ENCODE peak calls at places on chromosome 10, in six cellular contexts. One of them, this sample, is unnamed.
A peak's percentile ranks its signal among the peaks of the same experiment; 100 is the strongest.

GRCh38 chr10:49184642-49185111 is 3.5 kb downstream of the TMEM273 start:
- DNase-seq in iPS-NIHi11: no peak
- DNase-seq in anterior cingulate cortex: no peak
- DNase-seq in NCI-H1417: no peak
- DNase-seq in mucosa of descending colon: no peak
- DNase-seq in brain microvascular endothelial cell: no peak
- DNase-seq in this sample: no peak

GRCh38 chr10:110398419-110399162 is 93.9 kb upstream of the SMNDC1 start:
- DNase-seq in mucosa of descending colon: peak; percentile 83
- DNase-seq in anterior cingulate cortex: no peak
- DNase-seq in iPS-NIHi11: peak; percentile 57
- DNase-seq in NCI-H1417: no peak
- DNase-seq in brain microvascular endothelial cell: peak; percentile 97
- DNase-seq in this sample: peak; percentile 68

GRCh38 chr10:132616995-132617780 is 79.6 kb downstream of the INPP5A start:
- DNase-seq in iPS-NIHi11: no peak
- DNase-seq in anterior cingulate cortex: no peak
- DNase-seq in mucosa of descending colon: no peak
- DNase-seq in NCI-H1417: no peak
- DNase-seq in brain microvascular endothelial cell: no peak
- DNase-seq in this sample: no peak

GRCh38 chr10:52216852-52217251 is 97.2 kb upstream of the DKK1 start:
- DNase-seq in brain microvascular endothelial cell: peak; percentile 91
- DNase-seq in mucosa of descending colon: peak; percentile 49
- DNase-seq in iPS-NIHi11: no peak
- DNase-seq in anterior cingulate cortex: no peak
- DNase-seq in NCI-H1417: peak; percentile 4
- DNase-seq in this sample: no peak

GRCh38 chr10:110358869-110359629 is 54.3 kb upstream of the SMNDC1 start:
- DNase-seq in anterior cingulate cortex: no peak
- DNase-seq in mucosa of descending colon: no peak
- DNase-seq in brain microvascular endothelial cell: no peak
- DNase-seq in NCI-H1417: no peak
- DNase-seq in iPS-NIHi11: peak; percentile 70
- DNase-seq in this sample: no peak

GRCh38 chr10:86439544-86439943 is 72.9 kb upstream of the GRID1 start:
- DNase-seq in NCI-H1417: no peak
- DNase-seq in mucosa of descending colon: peak; percentile 53
- DNase-seq in iPS-NIHi11: no peak
- DNase-seq in anterior cingulate cortex: no peak
- DNase-seq in brain microvascular endothelial cell: peak; percentile 98
- DNase-seq in this sample: no peak

GRCh38 chr10:110901954-110902819 is 16.8 kb downstream of the BBIP1 start:
- DNase-seq in iPS-NIHi11: no peak
- DNase-seq in NCI-H1417: no peak
- DNase-seq in brain microvascular endothelial cell: peak; percentile 35
- DNase-seq in anterior cingulate cortex: no peak
- DNase-seq in mucosa of descending colon: no peak
- DNase-seq in this sample: no peak

GRCh38 chr10:29239569-29240472 is 49.0 kb upstream of the LYZL1 start:
- DNase-seq in anterior cingulate cortex: no peak
- DNase-seq in NCI-H1417: no peak
- DNase-seq in brain microvascular endothelial cell: peak; percentile 31
- DNase-seq in mucosa of descending colon: no peak
- DNase-seq in iPS-NIHi11: peak; percentile 68
- DNase-seq in this sample: peak; percentile 15

GRCh38 chr10:34405611-34406462 is 409.3 kb downstream of the PARD3 start:
- DNase-seq in iPS-NIHi11: no peak
- DNase-seq in anterior cingulate cortex: no peak
- DNase-seq in brain microvascular endothelial cell: no peak
- DNase-seq in mucosa of descending colon: no peak
- DNase-seq in NCI-H1417: no peak
- DNase-seq in this sample: no peak

GRCh38 chr10:9253121-9253520 is 1198.6 kb downstream of the GATA3 start:
- DNase-seq in iPS-NIHi11: no peak
- DNase-seq in anterior cingulate cortex: no peak
- DNase-seq in mucosa of descending colon: no peak
- DNase-seq in NCI-H1417: no peak
- DNase-seq in brain microvascular endothelial cell: no peak
- DNase-seq in this sample: no peak

GRCh38 chr10:31358688-31359330 is 39.8 kb downstream of the ZEB1 start:
- DNase-seq in iPS-NIHi11: no peak
- DNase-seq in brain microvascular endothelial cell: no peak
- DNase-seq in mucosa of descending colon: no peak
- DNase-seq in anterior cingulate cortex: no peak
- DNase-seq in NCI-H1417: no peak
- DNase-seq in this sample: no peak

GRCh38 chr10:84424731-84425165 is 96.4 kb downstream of the CCSER2 start:
- DNase-seq in iPS-NIHi11: peak; percentile 43
- DNase-seq in anterior cingulate cortex: no peak
- DNase-seq in mucosa of descending colon: peak; percentile 82
- DNase-seq in brain microvascular endothelial cell: peak; percentile 95
- DNase-seq in NCI-H1417: no peak
- DNase-seq in this sample: no peak

GRCh38 chr10:124011464-124011863 is 81.9 kb downstream of the CHST15 start:
- DNase-seq in iPS-NIHi11: no peak
- DNase-seq in NCI-H1417: no peak
- DNase-seq in brain microvascular endothelial cell: no peak
- DNase-seq in mucosa of descending colon: no peak
- DNase-seq in anterior cingulate cortex: no peak
- DNase-seq in this sample: no peak

GRCh38 chr10:118809372-118809695 is 54.6 kb upstream of the CACUL1 start:
- DNase-seq in NCI-H1417: peak; percentile 47
- DNase-seq in brain microvascular endothelial cell: no peak
- DNase-seq in mucosa of descending colon: no peak
- DNase-seq in iPS-NIHi11: no peak
- DNase-seq in anterior cingulate cortex: no peak
- DNase-seq in this sample: no peak

GRCh38 chr10:60901561-60902235 is 42.3 kb downstream of the RHOBTB1 start:
- DNase-seq in NCI-H1417: peak; percentile 19
- DNase-seq in anterior cingulate cortex: no peak
- DNase-seq in mucosa of descending colon: no peak
- DNase-seq in iPS-NIHi11: no peak
- DNase-seq in brain microvascular endothelial cell: no peak
- DNase-seq in this sample: no peak

GRCh38 chr10:105291571-105291970 is 650.5 kb downstream of the SORCS3 start:
- DNase-seq in NCI-H1417: peak; percentile 52
- DNase-seq in iPS-NIHi11: no peak
- DNase-seq in brain microvascular endothelial cell: no peak
- DNase-seq in anterior cingulate cortex: no peak
- DNase-seq in mucosa of descending colon: no peak
- DNase-seq in this sample: peak; percentile 55

GRCh38 chr10:23275355-23275754 is 69.2 kb downstream of the C10orf67 start:
- DNase-seq in iPS-NIHi11: no peak
- DNase-seq in mucosa of descending colon: no peak
- DNase-seq in NCI-H1417: no peak
- DNase-seq in brain microvascular endothelial cell: no peak
- DNase-seq in anterior cingulate cortex: no peak
- DNase-seq in this sample: no peak

GRCh38 chr10:11687357-11687771 is 54.8 kb upstream of the ECHDC3 start:
- DNase-seq in anterior cingulate cortex: no peak
- DNase-seq in brain microvascular endothelial cell: no peak
- DNase-seq in iPS-NIHi11: peak; percentile 59
- DNase-seq in NCI-H1417: no peak
- DNase-seq in mucosa of descending colon: no peak
- DNase-seq in this sample: no peak

GRCh38 chr10:78596556-78596955 is 472.2 kb upstream of the ZMIZ1 start:
- DNase-seq in iPS-NIHi11: no peak
- DNase-seq in NCI-H1417: no peak
- DNase-seq in mucosa of descending colon: no peak
- DNase-seq in anterior cingulate cortex: no peak
- DNase-seq in brain microvascular endothelial cell: no peak
- DNase-seq in this sample: no peak

GRCh38 chr10:43233601-43234430 is 33.0 kb downstream of the RASGEF1A start:
- DNase-seq in mucosa of descending colon: no peak
- DNase-seq in brain microvascular endothelial cell: no peak
- DNase-seq in anterior cingulate cortex: no peak
- DNase-seq in iPS-NIHi11: no peak
- DNase-seq in NCI-H1417: no peak
- DNase-seq in this sample: peak; percentile 2

GRCh38 chr10:60006046-60006445 is 99.7 kb upstream of the CCDC6 start:
- DNase-seq in mucosa of descending colon: no peak
- DNase-seq in NCI-H1417: no peak
- DNase-seq in iPS-NIHi11: no peak
- DNase-seq in anterior cingulate cortex: no peak
- DNase-seq in brain microvascular endothelial cell: no peak
- DNase-seq in this sample: no peak

GRCh38 chr10:506451-507354 is 182.8 kb downstream of the DIP2C start:
- DNase-seq in anterior cingulate cortex: no peak
- DNase-seq in NCI-H1417: no peak
- DNase-seq in mucosa of descending colon: no peak
- DNase-seq in iPS-NIHi11: no peak
- DNase-seq in brain microvascular endothelial cell: no peak
- DNase-seq in this sample: no peak

GRCh38 chr10:7119325-7120015 is 291.4 kb downstream of the SFMBT2 start:
- DNase-seq in NCI-H1417: no peak
- DNase-seq in iPS-NIHi11: no peak
- DNase-seq in brain microvascular endothelial cell: no peak
- DNase-seq in anterior cingulate cortex: no peak
- DNase-seq in mucosa of descending colon: no peak
- DNase-seq in this sample: no peak

GRCh38 chr10:83078160-83078559 is 1061.1 kb upstream of the GHITM start:
- DNase-seq in iPS-NIHi11: peak; percentile 10
- DNase-seq in brain microvascular endothelial cell: no peak
- DNase-seq in mucosa of descending colon: no peak
- DNase-seq in anterior cingulate cortex: no peak
- DNase-seq in NCI-H1417: no peak
- DNase-seq in this sample: no peak

GRCh38 chr10:106997721-106998120 is 166.8 kb downstream of the SORCS1 start:
- DNase-seq in NCI-H1417: no peak
- DNase-seq in anterior cingulate cortex: no peak
- DNase-seq in brain microvascular endothelial cell: no peak
- DNase-seq in iPS-NIHi11: no peak
- DNase-seq in mucosa of descending colon: peak; percentile 14
- DNase-seq in this sample: no peak

GRCh38 chr10:29067161-29067560 is 221.7 kb upstream of the LYZL1 start:
- DNase-seq in NCI-H1417: no peak
- DNase-seq in brain microvascular endothelial cell: peak; percentile 16
- DNase-seq in iPS-NIHi11: no peak
- DNase-seq in anterior cingulate cortex: no peak
- DNase-seq in mucosa of descending colon: no peak
- DNase-seq in this sample: no peak

GRCh38 chr10:129915526-129916378 is 48.3 kb downstream of the EBF3 start:
- DNase-seq in iPS-NIHi11: no peak
- DNase-seq in anterior cingulate cortex: no peak
- DNase-seq in brain microvascular endothelial cell: no peak
- DNase-seq in mucosa of descending colon: no peak
- DNase-seq in NCI-H1417: no peak
- DNase-seq in this sample: no peak

GRCh38 chr10:66604195-66604594 is 321.6 kb upstream of the LRRTM3 start:
- DNase-seq in anterior cingulate cortex: no peak
- DNase-seq in mucosa of descending colon: no peak
- DNase-seq in NCI-H1417: no peak
- DNase-seq in brain microvascular endothelial cell: no peak
- DNase-seq in iPS-NIHi11: peak; percentile 14
- DNase-seq in this sample: no peak

GRCh38 chr10:103979530-103979929 is 12.6 kb downstream of the SLK start:
- DNase-seq in anterior cingulate cortex: no peak
- DNase-seq in NCI-H1417: no peak
- DNase-seq in brain microvascular endothelial cell: no peak
- DNase-seq in iPS-NIHi11: no peak
- DNase-seq in mucosa of descending colon: no peak
- DNase-seq in this sample: no peak

GRCh38 chr10:24643679-24644209 is 79.9 kb downstream of the ARHGAP21 start:
- DNase-seq in mucosa of descending colon: peak; percentile 32
- DNase-seq in NCI-H1417: no peak
- DNase-seq in iPS-NIHi11: no peak
- DNase-seq in brain microvascular endothelial cell: no peak
- DNase-seq in anterior cingulate cortex: no peak
- DNase-seq in this sample: no peak

GRCh38 chr10:131178956-131179355 is 132.6 kb downstream of the TCERG1L start:
- DNase-seq in brain microvascular endothelial cell: no peak
- DNase-seq in iPS-NIHi11: no peak
- DNase-seq in NCI-H1417: peak; percentile 36
- DNase-seq in mucosa of descending colon: no peak
- DNase-seq in anterior cingulate cortex: no peak
- DNase-seq in this sample: no peak

GRCh38 chr10:74730246-74730645 is 96.2 kb upstream of the KAT6B start:
- DNase-seq in iPS-NIHi11: peak; percentile 60
- DNase-seq in mucosa of descending colon: no peak
- DNase-seq in anterior cingulate cortex: no peak
- DNase-seq in brain microvascular endothelial cell: no peak
- DNase-seq in NCI-H1417: no peak
- DNase-seq in this sample: no peak

GRCh38 chr10:109679478-109679877 is 243.8 kb downstream of the XPNPEP1 start:
- DNase-seq in mucosa of descending colon: peak; percentile 30
- DNase-seq in anterior cingulate cortex: no peak
- DNase-seq in brain microvascular endothelial cell: no peak
- DNase-seq in NCI-H1417: no peak
- DNase-seq in iPS-NIHi11: no peak
- DNase-seq in this sample: no peak

GRCh38 chr10:10819206-10819856 is 198.3 kb upstream of the CELF2 start:
- DNase-seq in brain microvascular endothelial cell: no peak
- DNase-seq in anterior cingulate cortex: no peak
- DNase-seq in mucosa of descending colon: no peak
- DNase-seq in iPS-NIHi11: no peak
- DNase-seq in NCI-H1417: no peak
- DNase-seq in this sample: no peak